ENCODE peak calls at places on chromosomes 16 and 17, in five cellular contexts. K, I, F, D and G are unnamed samples.

GRCh38 chr17:12053552-12053951 is 32.9 kb downstream of the MAP2K4 start:
- DNase-seq in K (no peak), I (no peak), F (no peak), D (no peak), G (no peak)

GRCh38 chr17:74810699-74811485 is 34.7 kb upstream of the NAT9 start:
- DNase-seq in K (no peak), I (no peak), F (no peak), D (no peak), G (no peak)

GRCh38 chr17:65278050-65278819 is 141.1 kb downstream of the RGS9 start:
- DNase-seq in K (peak; percentile 89), I (no peak), F (peak; percentile 79), D (no peak), G (peak; percentile 71)

GRCh38 chr17:80961931-80962330 is 29.7 kb upstream of the CHMP6 start:
- DNase-seq in K (no peak), I (no peak), F (no peak), D (no peak), G (no peak)

GRCh38 chr17:43092891-43093290 is 32.3 kb downstream of the BRCA1 start:
- DNase-seq in K (no peak), I (no peak), F (peak; percentile 47), D (no peak), G (no peak)

GRCh38 chr16:19858006-19858653 is 26.5 kb downstream of the GPRC5B start:
- DNase-seq in K (no peak), I (no peak), F (no peak), D (no peak), G (no peak)

GRCh38 chr17:35560703-35561102 is at the start of gene SLFN14:
- DNase-seq in K (no peak), I (no peak), F (no peak), D (no peak), G (no peak)

GRCh38 chr16:31875112-31875803 is 1.7 kb downstream of the ZNF267 start:
- DNase-seq in K (no peak), I (no peak), F (peak; percentile 64), D (no peak), G (peak; percentile 34)

GRCh38 chr16:83215417-83216001 is 588.7 kb downstream of the CDH13 start:
- DNase-seq in K (peak; percentile 49), I (no peak), F (peak; percentile 43), D (no peak), G (peak; percentile 41)

GRCh38 chr16:83733301-83733700 is 74.5 kb upstream of the HSBP1 start:
- DNase-seq in K (no peak), I (no peak), F (no peak), D (no peak), G (no peak)

GRCh38 chr16:84461029-84461415 is 43.4 kb downstream of the MEAK7 start:
- DNase-seq in K (no peak), I (no peak), F (no peak), D (no peak), G (no peak)

GRCh38 chr16:86442703-86443102 is 67.6 kb upstream of the FOXF1 start:
- DNase-seq in K (no peak), I (no peak), F (no peak), D (no peak), G (no peak)

GRCh38 chr17:3687949-3688614 is 7.9 kb downstream of the P2RX5 start:
- DNase-seq in K (peak; percentile 27), I (no peak), F (no peak), D (no peak), G (no peak)